ENCODE peak calls at places on chromosome 20, in four cellular contexts. One of them, this sample, is unnamed.

GRCh38 chr20:2617099-2617714 is 35.2 kb upstream of the NOP56 start:
- DNase-seq in lower leg skin: no peak
- DNase-seq in CD8-positive, alpha-beta T cell: no peak
- DNase-seq in ovary: no peak
- DNase-seq in this sample: no peak

GRCh38 chr20:24795444-24795843 is 153.6 kb upstream of the CST7 start:
- DNase-seq in lower leg skin: no peak
- DNase-seq in CD8-positive, alpha-beta T cell: no peak
- DNase-seq in ovary: no peak
- DNase-seq in this sample: no peak

GRCh38 chr20:56200456-56200855 is 48.1 kb upstream of the MC3R start:
- DNase-seq in CD8-positive, alpha-beta T cell: no peak
- DNase-seq in ovary: no peak
- DNase-seq in lower leg skin: no peak
- DNase-seq in this sample: no peak

GRCh38 chr20:20493701-20494100 is 125.8 kb downstream of the INSM1 start:
- DNase-seq in ovary: no peak
- DNase-seq in CD8-positive, alpha-beta T cell: no peak
- DNase-seq in lower leg skin: no peak
- DNase-seq in this sample: no peak

GRCh38 chr20:431012-431904 is 23.2 kb downstream of the RBCK1 start:
- DNase-seq in CD8-positive, alpha-beta T cell: no peak
- DNase-seq in lower leg skin: peak
- DNase-seq in ovary: peak
- DNase-seq in this sample: no peak

GRCh38 chr20:4154958-4155411 is 139.6 kb upstream of the RNF24 start:
- DNase-seq in CD8-positive, alpha-beta T cell: no peak
- DNase-seq in lower leg skin: no peak
- DNase-seq in ovary: no peak
- DNase-seq in this sample: no peak

GRCh38 chr20:45896641-45897161 is 5.6 kb downstream of the CTSA start:
- DNase-seq in ovary: no peak
- DNase-seq in CD8-positive, alpha-beta T cell: no peak
- DNase-seq in lower leg skin: no peak
- DNase-seq in this sample: no peak

GRCh38 chr20:16111132-16111852 is 462.0 kb downstream of the KIF16B start:
- DNase-seq in ovary: no peak
- DNase-seq in lower leg skin: no peak
- DNase-seq in CD8-positive, alpha-beta T cell: no peak
- DNase-seq in this sample: no peak

GRCh38 chr20:25984933-25985332 is 288.3 kb upstream of the ZNF337 start:
- DNase-seq in ovary: peak
- DNase-seq in lower leg skin: peak
- DNase-seq in CD8-positive, alpha-beta T cell: peak
- DNase-seq in this sample: no peak

GRCh38 chr20:10093087-10093591 is 58.4 kb downstream of the ANKEF1 start:
- DNase-seq in ovary: no peak
- DNase-seq in CD8-positive, alpha-beta T cell: no peak
- DNase-seq in lower leg skin: no peak
- DNase-seq in this sample: no peak

GRCh38 chr20:1396702-1397101 is 3.8 kb upstream of the FKBP1A start:
- DNase-seq in lower leg skin: no peak
- DNase-seq in CD8-positive, alpha-beta T cell: no peak
- DNase-seq in ovary: no peak
- DNase-seq in this sample: no peak

GRCh38 chr20:42125426-42125825 is 507.2 kb upstream of the CHD6 start:
- DNase-seq in lower leg skin: no peak
- DNase-seq in CD8-positive, alpha-beta T cell: no peak
- DNase-seq in ovary: no peak
- DNase-seq in this sample: no peak

GRCh38 chr20:14963262-14963663 is 625.9 kb upstream of the FLRT3 start:
- DNase-seq in CD8-positive, alpha-beta T cell: no peak
- DNase-seq in ovary: no peak
- DNase-seq in lower leg skin: no peak
- DNase-seq in this sample: no peak

GRCh38 chr20:2207770-2208097 is 88.1 kb upstream of the TGM3 start:
- DNase-seq in CD8-positive, alpha-beta T cell: no peak
- DNase-seq in ovary: no peak
- DNase-seq in lower leg skin: no peak
- DNase-seq in this sample: no peak

GRCh38 chr20:38073307-38074010 is 39.9 kb downstream of the RPRD1B start:
- DNase-seq in lower leg skin: no peak
- DNase-seq in CD8-positive, alpha-beta T cell: no peak
- DNase-seq in ovary: peak
- DNase-seq in this sample: no peak

GRCh38 chr20:10902836-10903410 is 229.1 kb upstream of the JAG1 start:
- DNase-seq in lower leg skin: no peak
- DNase-seq in ovary: no peak
- DNase-seq in CD8-positive, alpha-beta T cell: no peak
- DNase-seq in this sample: no peak

DNA sequence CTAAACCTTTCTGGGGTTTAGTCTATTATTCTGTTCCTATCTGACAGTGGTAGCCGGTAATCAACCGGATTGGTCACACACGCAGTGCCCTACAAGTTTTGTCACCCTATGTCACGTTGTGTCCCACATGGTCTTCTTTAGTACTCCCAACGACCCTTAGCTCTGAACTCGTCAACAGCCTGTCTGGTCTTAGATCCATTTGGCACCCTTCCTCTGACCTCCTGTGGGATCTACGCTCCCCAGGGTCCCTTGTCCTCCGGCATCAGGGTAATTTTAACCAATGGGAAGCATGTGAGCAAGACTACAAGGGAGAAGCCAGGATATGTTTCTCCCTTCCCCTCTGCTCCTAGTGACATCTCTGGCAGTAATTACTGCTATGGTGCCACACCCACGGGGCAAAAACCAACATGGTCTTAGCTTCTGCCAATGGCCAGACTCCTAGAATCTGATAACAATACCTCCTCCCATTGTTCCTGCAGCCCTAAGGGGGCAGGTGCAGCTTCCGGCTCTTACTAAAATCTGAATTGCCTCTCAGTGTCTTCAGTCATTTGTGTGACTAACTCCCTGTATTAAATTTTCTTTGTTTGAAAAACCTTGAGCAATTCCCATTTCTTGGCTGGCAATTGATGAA is 56.6 kb downstream of the MAFB start:
- DNase-seq in CD8-positive, alpha-beta T cell: no peak
- DNase-seq in lower leg skin: no peak
- DNase-seq in ovary: no peak
- DNase-seq in this sample: no peak
- TF ChIP-seq CTCF in CD8-positive, alpha-beta T cell: no peak
- TF ChIP-seq CTCF in lower leg skin: no peak
- TF ChIP-seq CTCF in ovary: no peak
- TF ChIP-seq CTCF in this sample: no peak

GRCh38 chr20:32623667-32624157 is 38.6 kb upstream of the NOL4L start:
- DNase-seq in CD8-positive, alpha-beta T cell: no peak
- DNase-seq in ovary: no peak
- DNase-seq in lower leg skin: no peak
- DNase-seq in this sample: no peak
- TF ChIP-seq CTCF in CD8-positive, alpha-beta T cell: no peak
- TF ChIP-seq CTCF in ovary: no peak
- TF ChIP-seq CTCF in lower leg skin: no peak
- TF ChIP-seq CTCF in this sample: no peak

DNA sequence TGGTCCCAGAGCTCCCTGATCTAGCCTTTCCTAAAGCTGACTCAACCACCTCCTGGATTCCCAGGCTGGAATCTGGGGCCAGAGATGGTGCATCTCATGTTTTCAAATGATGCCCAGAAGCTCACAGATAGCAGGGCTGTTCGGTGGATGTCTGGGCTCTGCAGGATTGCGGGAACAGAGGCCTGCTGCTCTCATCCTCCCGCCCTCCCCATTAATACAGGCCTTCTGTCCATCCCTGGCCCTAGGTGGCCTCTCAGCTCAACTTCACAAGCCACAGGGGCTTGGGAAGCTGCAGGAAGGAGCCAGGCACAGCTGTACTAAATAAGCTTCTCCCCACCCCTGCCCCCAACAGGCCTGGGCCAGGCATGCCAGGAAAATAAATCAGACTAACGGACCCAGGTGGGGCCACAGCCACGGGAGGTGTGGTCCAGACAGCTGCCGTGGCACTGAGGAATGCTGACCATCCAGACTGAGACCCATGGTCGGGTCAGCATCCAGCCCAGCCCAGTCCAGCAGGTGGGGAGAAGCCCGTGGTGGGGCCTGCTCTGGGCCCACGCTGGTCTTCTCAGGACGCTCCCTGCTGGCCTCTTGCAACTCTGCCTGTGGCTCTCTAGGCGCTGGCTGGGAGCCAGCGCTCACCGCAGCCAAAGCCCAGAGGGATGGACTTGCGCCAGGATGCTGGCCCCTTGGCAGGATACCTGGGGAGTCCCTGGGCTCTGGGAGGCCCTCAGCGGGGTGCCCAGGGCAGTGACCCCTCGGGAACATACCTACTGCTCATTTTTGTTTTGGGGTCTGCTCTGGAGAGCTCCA is 8.5 kb upstream of the YTHDF1 start:
- DNase-seq in lower leg skin: no peak
- DNase-seq in CD8-positive, alpha-beta T cell: no peak
- DNase-seq in ovary: peak
- DNase-seq in this sample: no peak
- TF ChIP-seq CTCF in lower leg skin: no peak
- TF ChIP-seq CTCF in CD8-positive, alpha-beta T cell: no peak
- TF ChIP-seq CTCF in ovary: no peak
- TF ChIP-seq CTCF in this sample: no peak

DNA sequence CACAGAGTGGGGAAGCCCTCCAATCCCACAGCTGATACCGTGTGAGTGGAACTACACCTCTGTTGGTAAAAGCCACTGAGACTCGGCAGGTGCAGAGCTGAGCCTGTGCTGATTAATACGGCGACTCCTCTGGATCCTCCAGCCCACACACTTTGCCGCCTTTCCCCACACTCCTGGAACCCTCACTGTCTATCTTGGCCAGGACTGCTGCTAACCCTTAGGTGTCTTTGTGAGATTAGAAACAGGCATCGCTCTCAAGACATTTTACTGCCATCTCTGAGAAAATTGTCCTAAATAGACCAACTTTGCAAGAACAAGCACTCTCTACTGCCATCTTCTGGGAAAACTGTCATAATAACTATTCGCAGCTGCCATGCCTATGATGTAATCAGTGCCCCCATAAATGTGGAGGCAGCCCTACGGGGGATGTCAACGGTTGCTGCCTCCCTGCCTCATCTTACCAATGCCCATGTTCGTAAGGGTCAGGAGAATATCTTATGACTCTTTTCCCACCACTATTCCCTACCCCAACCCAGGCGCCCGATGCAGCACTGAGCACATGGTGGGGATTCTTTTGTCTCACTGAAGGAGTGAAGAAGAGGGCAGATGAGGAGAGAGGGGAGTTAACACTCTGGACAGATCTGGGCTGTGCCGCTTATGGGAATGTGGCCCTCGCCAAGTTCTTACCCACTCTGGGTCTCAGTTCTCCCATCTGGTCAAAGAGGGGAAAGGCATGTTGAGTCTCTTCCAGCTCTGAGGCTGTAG is 26.1 kb upstream of the KCNB1 start:
- DNase-seq in lower leg skin: no peak
- DNase-seq in CD8-positive, alpha-beta T cell: no peak
- DNase-seq in ovary: no peak
- DNase-seq in this sample: no peak
- TF ChIP-seq CTCF in lower leg skin: no peak
- TF ChIP-seq CTCF in CD8-positive, alpha-beta T cell: peak
- TF ChIP-seq CTCF in ovary: no peak
- TF ChIP-seq CTCF in this sample: no peak

GRCh38 chr20:58213112-58213511 is 15.3 kb downstream of the ANKRD60 start:
- DNase-seq in lower leg skin: no peak
- DNase-seq in ovary: no peak
- DNase-seq in CD8-positive, alpha-beta T cell: no peak
- DNase-seq in this sample: no peak
- TF ChIP-seq CTCF in lower leg skin: no peak
- TF ChIP-seq CTCF in ovary: no peak
- TF ChIP-seq CTCF in CD8-positive, alpha-beta T cell: no peak
- TF ChIP-seq CTCF in this sample: no peak

GRCh38 chr20:40941023-40941655 is 87.5 kb upstream of the TOP1 start:
- DNase-seq in lower leg skin: no peak
- DNase-seq in CD8-positive, alpha-beta T cell: no peak
- DNase-seq in ovary: no peak
- DNase-seq in this sample: no peak

GRCh38 chr20:40939667-40940066 is 89.0 kb upstream of the TOP1 start:
- DNase-seq in CD8-positive, alpha-beta T cell: no peak
- DNase-seq in ovary: no peak
- DNase-seq in lower leg skin: no peak
- DNase-seq in this sample: no peak

GRCh38 chr20:40942015-40942414 is 86.6 kb upstream of the TOP1 start:
- DNase-seq in ovary: no peak
- DNase-seq in lower leg skin: no peak
- DNase-seq in CD8-positive, alpha-beta T cell: no peak
- DNase-seq in this sample: no peak

GRCh38 chr20:40933758-40934157 is 94.9 kb upstream of the TOP1 start:
- DNase-seq in CD8-positive, alpha-beta T cell: no peak
- DNase-seq in ovary: no peak
- DNase-seq in lower leg skin: no peak
- DNase-seq in this sample: no peak

GRCh38 chr20:40938020-40938419 is 90.6 kb upstream of the TOP1 start:
- DNase-seq in CD8-positive, alpha-beta T cell: no peak
- DNase-seq in ovary: no peak
- DNase-seq in lower leg skin: no peak
- DNase-seq in this sample: no peak
- TF ChIP-seq CTCF in CD8-positive, alpha-beta T cell: no peak
- TF ChIP-seq CTCF in ovary: no peak
- TF ChIP-seq CTCF in lower leg skin: no peak
- TF ChIP-seq CTCF in this sample: no peak

DNA sequence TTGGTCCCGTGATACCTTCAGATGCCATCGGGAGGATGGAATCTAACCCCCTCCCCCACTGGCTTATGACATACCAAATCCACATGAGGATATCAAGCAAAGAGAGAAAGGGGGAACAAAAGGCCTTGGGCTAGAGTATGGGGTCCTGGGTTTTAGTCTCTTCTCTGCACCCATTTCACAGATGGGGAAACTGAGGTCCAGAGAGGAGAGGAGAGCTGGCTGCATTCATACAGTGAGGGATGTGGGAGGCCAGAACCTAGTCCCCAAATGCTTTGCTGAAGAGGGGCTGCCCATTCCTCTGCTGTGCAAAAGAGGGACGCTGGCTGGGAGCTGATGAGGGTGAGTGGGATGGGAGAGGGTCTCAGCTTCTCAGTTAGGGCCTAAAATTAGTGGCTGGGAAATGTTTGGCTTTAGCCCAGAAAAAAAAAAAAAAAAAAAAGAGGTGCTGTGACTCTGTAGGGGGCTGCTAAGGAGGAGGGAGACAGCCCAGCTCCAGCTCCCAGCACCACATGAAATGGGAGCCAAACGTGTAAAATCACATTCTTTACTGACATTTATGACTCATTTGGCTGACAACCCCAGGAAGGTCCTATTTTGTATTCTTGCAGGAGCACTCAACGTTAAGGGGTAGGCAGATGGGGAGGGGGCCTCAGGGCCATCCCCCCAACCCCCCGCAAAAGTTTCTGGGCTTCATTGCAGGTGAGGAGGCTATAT is 11.9 kb downstream of the XKR7 start:
- DNase-seq in lower leg skin: no peak
- DNase-seq in ovary: no peak
- DNase-seq in CD8-positive, alpha-beta T cell: no peak
- DNase-seq in this sample: no peak
- TF ChIP-seq CTCF in lower leg skin: no peak
- TF ChIP-seq CTCF in ovary: no peak
- TF ChIP-seq CTCF in CD8-positive, alpha-beta T cell: no peak
- TF ChIP-seq CTCF in this sample: no peak

GRCh38 chr20:58274384-58274783 is 35.1 kb upstream of the RAB22A start:
- DNase-seq in lower leg skin: no peak
- DNase-seq in CD8-positive, alpha-beta T cell: no peak
- DNase-seq in ovary: no peak
- DNase-seq in this sample: no peak

GRCh38 chr20:58271596-58272460 is 37.7 kb upstream of the RAB22A start:
- DNase-seq in lower leg skin: no peak
- DNase-seq in CD8-positive, alpha-beta T cell: no peak
- DNase-seq in ovary: no peak
- DNase-seq in this sample: no peak

GRCh38 chr20:58277578-58278344 is 31.8 kb upstream of the RAB22A start:
- DNase-seq in CD8-positive, alpha-beta T cell: no peak
- DNase-seq in ovary: no peak
- DNase-seq in lower leg skin: no peak
- DNase-seq in this sample: no peak
- TF ChIP-seq CTCF in CD8-positive, alpha-beta T cell: no peak
- TF ChIP-seq CTCF in ovary: no peak
- TF ChIP-seq CTCF in lower leg skin: no peak
- TF ChIP-seq CTCF in this sample: no peak

This sample was measured in omental fat pad.